ENCODE peak calls at places on chromosomes 16 and 17, in five cellular contexts. One of them, this sample, is unnamed.

GRCh38 chr17:50534222-50534978 is 1.9 kb downstream of the EPN3 start:
- DNase-seq in CD8-positive, alpha-beta T cell: no peak
- DNase-seq in right atrium auricular region: no peak
- DNase-seq in H9: peak
- DNase-seq in tibial artery: no peak
- DNase-seq in this sample: no peak

GRCh38 chr17:50589112-50589712 is 28.7 kb downstream of the CACNA1G start:
- DNase-seq in CD8-positive, alpha-beta T cell: no peak
- DNase-seq in right atrium auricular region: no peak
- DNase-seq in H9: no peak
- DNase-seq in tibial artery: no peak
- DNase-seq in this sample: no peak

GRCh38 chr17:43832976-43833829 is at the start of gene MPP3:
- DNase-seq in CD8-positive, alpha-beta T cell: peak
- DNase-seq in right atrium auricular region: no peak
- DNase-seq in H9: peak
- DNase-seq in tibial artery: peak
- DNase-seq in this sample: peak

GRCh38 chr16:25692307-25692706 is 548 bp downstream of the HS3ST4 start:
- DNase-seq in CD8-positive, alpha-beta T cell: no peak
- DNase-seq in right atrium auricular region: no peak
- DNase-seq in H9: no peak
- DNase-seq in tibial artery: no peak
- DNase-seq in this sample: no peak

GRCh38 chr17:34254651-34255380 is at the start of gene CCL2:
- DNase-seq in CD8-positive, alpha-beta T cell: no peak
- DNase-seq in right atrium auricular region: peak
- DNase-seq in H9: peak
- DNase-seq in tibial artery: peak
- DNase-seq in this sample: no peak

GRCh38 chr16:58661199-58661830 is 23.3 kb downstream of the SLC38A7 start:
- DNase-seq in CD8-positive, alpha-beta T cell: no peak
- DNase-seq in right atrium auricular region: peak
- DNase-seq in H9: peak
- DNase-seq in tibial artery: no peak
- DNase-seq in this sample: no peak

GRCh38 chr16:27677300-27677699 is 127.4 kb downstream of the KATNIP start:
- DNase-seq in CD8-positive, alpha-beta T cell: no peak
- DNase-seq in right atrium auricular region: no peak
- DNase-seq in H9: no peak
- DNase-seq in tibial artery: no peak
- DNase-seq in this sample: no peak

GRCh38 chr17:57186231-57187019 is 69.9 kb upstream of the MSI2 start:
- DNase-seq in CD8-positive, alpha-beta T cell: no peak
- DNase-seq in right atrium auricular region: no peak
- DNase-seq in H9: no peak
- DNase-seq in tibial artery: no peak
- DNase-seq in this sample: no peak

GRCh38 chr16:9095171-9095570 is 3.7 kb downstream of the HAPSTR1 start:
- DNase-seq in CD8-positive, alpha-beta T cell: no peak
- DNase-seq in right atrium auricular region: no peak
- DNase-seq in H9: no peak
- DNase-seq in tibial artery: no peak
- DNase-seq in this sample: no peak

DNA sequence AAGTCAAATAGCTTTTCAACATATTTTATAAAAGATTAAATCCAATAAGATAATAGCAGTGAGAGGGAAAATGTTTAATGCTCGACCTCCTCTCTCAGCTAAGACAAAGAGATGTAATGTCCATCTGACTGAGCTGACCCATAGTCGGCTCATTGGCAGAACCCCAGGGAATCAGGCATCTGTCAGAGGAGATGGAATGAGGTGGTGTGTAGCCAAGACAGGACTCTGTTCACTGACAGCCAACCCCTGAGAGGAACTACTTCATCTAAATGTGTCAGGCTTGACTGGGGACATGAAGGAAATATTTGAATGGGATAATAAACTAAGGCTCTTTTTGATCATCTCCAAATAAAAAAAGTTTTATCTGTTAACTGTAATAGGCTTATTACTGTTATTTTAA is 188.0 kb downstream of the CDH11 start:
- DNase-seq in CD8-positive, alpha-beta T cell: no peak
- DNase-seq in right atrium auricular region: no peak
- DNase-seq in H9: no peak
- DNase-seq in tibial artery: no peak
- DNase-seq in this sample: no peak
- TF ChIP-seq CTCF in CD8-positive, alpha-beta T cell: no peak
- TF ChIP-seq CTCF in right atrium auricular region: no peak
- TF ChIP-seq CTCF in H9: no peak
- TF ChIP-seq CTCF in tibial artery: no peak
- TF ChIP-seq CTCF in this sample: no peak

DNA sequence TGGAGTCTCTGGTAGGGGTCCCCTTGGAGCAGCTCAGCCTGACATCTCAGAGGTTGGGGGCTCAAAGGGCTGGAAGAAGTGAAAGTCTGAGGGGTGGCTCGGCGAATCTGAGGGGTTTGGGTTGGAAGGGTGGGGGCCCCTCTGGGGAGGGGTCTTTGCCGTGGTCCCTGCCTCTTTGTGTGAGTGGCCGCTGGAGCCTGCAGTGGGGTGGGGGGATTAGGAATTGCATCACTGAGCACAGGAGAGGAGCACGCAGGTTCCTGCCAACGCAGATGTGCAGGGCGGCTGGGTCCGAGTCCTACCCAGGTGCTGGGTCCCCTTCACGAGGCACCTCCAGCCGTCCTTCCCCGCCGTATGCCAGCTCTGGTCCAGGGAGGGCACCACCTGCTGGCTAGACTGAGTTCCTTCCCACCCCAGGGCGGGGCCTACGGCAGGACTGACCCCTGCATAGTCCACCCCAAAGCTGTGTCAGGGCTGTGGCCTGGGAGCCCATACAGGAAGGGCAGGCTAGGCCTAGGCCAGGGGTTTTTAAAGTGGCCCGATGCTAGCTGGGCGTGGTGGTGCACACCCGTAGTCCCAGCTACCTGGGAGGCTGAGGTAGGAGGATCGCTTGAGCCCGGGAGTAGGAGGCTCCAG is 9.9 kb downstream of the FMNL1 start:
- DNase-seq in CD8-positive, alpha-beta T cell: no peak
- DNase-seq in right atrium auricular region: no peak
- DNase-seq in H9: peak
- DNase-seq in tibial artery: no peak
- DNase-seq in this sample: no peak
- TF ChIP-seq CTCF in CD8-positive, alpha-beta T cell: no peak
- TF ChIP-seq CTCF in right atrium auricular region: no peak
- TF ChIP-seq CTCF in H9: peak
- TF ChIP-seq CTCF in tibial artery: no peak
- TF ChIP-seq CTCF in this sample: no peak

GRCh38 chr17:48610282-48611211 is at the start of gene HOXB7:
- DNase-seq in CD8-positive, alpha-beta T cell: peak
- DNase-seq in right atrium auricular region: no peak
- DNase-seq in H9: peak
- DNase-seq in tibial artery: no peak
- DNase-seq in this sample: peak
- TF ChIP-seq CTCF in CD8-positive, alpha-beta T cell: no peak
- TF ChIP-seq CTCF in right atrium auricular region: no peak
- TF ChIP-seq CTCF in H9: no peak
- TF ChIP-seq CTCF in tibial artery: no peak
- TF ChIP-seq CTCF in this sample: no peak

GRCh38 chr16:28925386-28926228 is 569 bp upstream of the RABEP2 start:
- DNase-seq in CD8-positive, alpha-beta T cell: peak
- DNase-seq in right atrium auricular region: peak
- DNase-seq in H9: no peak
- DNase-seq in tibial artery: peak
- DNase-seq in this sample: no peak

GRCh38 chr16:28923652-28924398 is 1.2 kb downstream of the RABEP2 start:
- DNase-seq in CD8-positive, alpha-beta T cell: no peak
- DNase-seq in right atrium auricular region: no peak
- DNase-seq in H9: no peak
- DNase-seq in tibial artery: no peak
- DNase-seq in this sample: peak

GRCh38 chr16:28924762-28925385 is at the start of gene RABEP2:
- DNase-seq in CD8-positive, alpha-beta T cell: peak
- DNase-seq in right atrium auricular region: peak
- DNase-seq in H9: peak
- DNase-seq in tibial artery: peak
- DNase-seq in this sample: peak

GRCh38 chr16:28923231-28923587 is 1.8 kb downstream of the RABEP2 start:
- DNase-seq in CD8-positive, alpha-beta T cell: no peak
- DNase-seq in right atrium auricular region: no peak
- DNase-seq in H9: no peak
- DNase-seq in tibial artery: no peak
- DNase-seq in this sample: no peak

GRCh38 chr16:28924399-28924761 is 658 bp downstream of the RABEP2 start:
- DNase-seq in CD8-positive, alpha-beta T cell: no peak
- DNase-seq in right atrium auricular region: no peak
- DNase-seq in H9: no peak
- DNase-seq in tibial artery: no peak
- DNase-seq in this sample: peak
- TF ChIP-seq CTCF in CD8-positive, alpha-beta T cell: no peak
- TF ChIP-seq CTCF in right atrium auricular region: no peak
- TF ChIP-seq CTCF in H9: peak
- TF ChIP-seq CTCF in tibial artery: no peak
- TF ChIP-seq CTCF in this sample: no peak

DNA sequence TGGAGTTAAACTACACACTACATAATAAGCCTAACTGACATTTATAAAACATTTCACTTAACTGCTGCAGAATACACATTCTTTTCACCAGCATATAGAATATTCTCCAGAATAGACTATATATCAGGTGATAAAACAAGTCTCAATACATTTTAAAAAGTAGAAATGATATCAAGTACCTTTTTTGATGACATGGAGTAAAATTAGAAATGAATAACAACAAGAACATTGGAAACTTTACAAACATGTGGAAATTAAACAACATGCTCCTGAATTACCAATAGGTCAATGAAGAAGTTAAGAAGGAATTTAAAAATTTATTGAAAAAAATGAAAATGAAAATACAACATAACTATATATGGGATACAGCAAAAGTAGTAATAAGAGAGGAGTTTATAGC is 47.5 kb upstream of the CES5A start:
- DNase-seq in CD8-positive, alpha-beta T cell: no peak
- DNase-seq in right atrium auricular region: no peak
- DNase-seq in H9: no peak
- DNase-seq in tibial artery: no peak
- DNase-seq in this sample: no peak
- TF ChIP-seq CTCF in CD8-positive, alpha-beta T cell: no peak
- TF ChIP-seq CTCF in right atrium auricular region: no peak
- TF ChIP-seq CTCF in H9: no peak
- TF ChIP-seq CTCF in tibial artery: no peak
- TF ChIP-seq CTCF in this sample: no peak

GRCh38 chr16:72815348-72816318 is 232.3 kb downstream of the ZFHX3 start:
- DNase-seq in CD8-positive, alpha-beta T cell: no peak
- DNase-seq in right atrium auricular region: no peak
- DNase-seq in H9: no peak
- DNase-seq in tibial artery: no peak
- DNase-seq in this sample: no peak

GRCh38 chr16:72814226-72814625 is 233.7 kb downstream of the ZFHX3 start:
- DNase-seq in CD8-positive, alpha-beta T cell: no peak
- DNase-seq in right atrium auricular region: no peak
- DNase-seq in H9: no peak
- DNase-seq in tibial artery: no peak
- DNase-seq in this sample: no peak

GRCh38 chr16:72819345-72819744 is 228.6 kb downstream of the ZFHX3 start:
- DNase-seq in CD8-positive, alpha-beta T cell: no peak
- DNase-seq in right atrium auricular region: no peak
- DNase-seq in H9: no peak
- DNase-seq in tibial artery: no peak
- DNase-seq in this sample: no peak

GRCh38 chr16:72821551-72821950 is 226.4 kb downstream of the ZFHX3 start:
- DNase-seq in CD8-positive, alpha-beta T cell: no peak
- DNase-seq in right atrium auricular region: no peak
- DNase-seq in H9: no peak
- DNase-seq in tibial artery: no peak
- DNase-seq in this sample: no peak

DNA sequence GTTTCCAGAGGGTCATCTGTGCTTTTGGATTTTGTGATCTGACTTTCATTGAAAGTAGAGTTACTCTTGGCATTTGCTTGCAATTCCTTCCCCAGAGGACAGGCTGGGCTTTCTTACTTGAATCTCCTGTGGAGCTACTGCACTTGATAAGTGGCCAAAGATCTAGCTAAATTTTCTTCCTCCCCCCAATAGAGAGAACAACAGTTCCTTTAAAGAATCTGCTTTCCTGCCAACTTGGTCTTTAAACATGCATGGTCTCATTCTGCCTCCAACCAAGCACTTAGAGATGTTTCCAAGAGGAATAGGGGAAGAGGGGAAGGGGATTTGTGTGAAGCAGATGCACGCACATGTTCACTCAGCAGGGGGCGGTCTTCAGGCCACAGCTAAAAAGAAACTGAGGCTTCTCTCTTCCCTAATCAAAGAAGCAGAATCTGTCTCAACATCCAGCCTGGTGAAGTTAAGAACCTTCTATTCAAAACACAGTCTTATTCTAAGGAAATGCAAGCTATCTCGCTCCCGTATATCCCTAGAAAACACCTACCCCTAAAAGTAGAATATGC is 229.6 kb downstream of the ZFHX3 start:
- DNase-seq in CD8-positive, alpha-beta T cell: no peak
- DNase-seq in right atrium auricular region: no peak
- DNase-seq in H9: no peak
- DNase-seq in tibial artery: no peak
- DNase-seq in this sample: no peak
- TF ChIP-seq CTCF in CD8-positive, alpha-beta T cell: no peak
- TF ChIP-seq CTCF in right atrium auricular region: no peak
- TF ChIP-seq CTCF in H9: peak
- TF ChIP-seq CTCF in tibial artery: no peak
- TF ChIP-seq CTCF in this sample: no peak

DNA sequence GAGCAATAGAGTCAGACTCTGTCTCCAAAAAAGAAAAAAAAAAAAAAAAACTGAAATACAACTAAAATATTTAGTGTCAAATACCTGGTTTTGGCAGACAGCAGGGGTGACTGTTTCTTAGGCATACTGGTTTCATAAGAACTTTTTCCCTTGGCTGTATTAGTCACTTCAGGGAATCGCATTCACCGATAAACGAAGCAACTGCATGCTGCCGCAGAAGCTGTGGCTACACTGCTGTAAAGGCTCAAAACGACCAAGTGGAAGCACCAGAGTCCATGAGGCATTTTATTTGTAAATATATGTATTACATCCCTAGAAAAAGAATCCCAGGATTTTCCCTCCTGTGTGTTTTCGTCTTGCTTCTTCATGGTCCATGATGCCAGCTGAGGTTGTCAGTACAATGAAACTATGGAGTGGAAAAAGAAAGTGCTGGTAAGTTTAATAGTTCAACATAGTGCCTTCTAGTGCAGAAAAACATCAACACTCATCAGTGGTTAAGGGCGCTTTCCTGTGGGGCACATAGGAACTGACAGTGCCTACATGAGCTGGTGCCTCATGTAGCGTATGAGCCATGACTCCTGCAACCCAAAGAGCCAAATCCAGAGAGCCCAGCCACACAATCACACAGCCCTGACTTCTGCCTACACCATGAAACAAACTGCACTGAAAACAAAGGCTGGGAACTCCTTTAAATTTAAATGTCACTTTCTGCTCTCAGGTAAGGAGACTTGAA is 7.3 kb downstream of the RPS15A start:
- DNase-seq in CD8-positive, alpha-beta T cell: no peak
- DNase-seq in right atrium auricular region: no peak
- DNase-seq in H9: no peak
- DNase-seq in tibial artery: no peak
- DNase-seq in this sample: no peak
- TF ChIP-seq CTCF in CD8-positive, alpha-beta T cell: no peak
- TF ChIP-seq CTCF in right atrium auricular region: no peak
- TF ChIP-seq CTCF in H9: no peak
- TF ChIP-seq CTCF in tibial artery: no peak
- TF ChIP-seq CTCF in this sample: no peak

GRCh38 chr16:47036201-47036600 is 62.7 kb upstream of the DNAJA2 start:
- DNase-seq in CD8-positive, alpha-beta T cell: no peak
- DNase-seq in right atrium auricular region: no peak
- DNase-seq in H9: no peak
- DNase-seq in tibial artery: no peak
- DNase-seq in this sample: no peak
- TF ChIP-seq CTCF in CD8-positive, alpha-beta T cell: no peak
- TF ChIP-seq CTCF in right atrium auricular region: no peak
- TF ChIP-seq CTCF in H9: no peak
- TF ChIP-seq CTCF in tibial artery: no peak
- TF ChIP-seq CTCF in this sample: no peak

This sample was measured in activated B cell treated with CpG ODN at 0.5 μM for 24 hours.